ENCODE peak calls at places on chromosome X, in nine cellular contexts. B is adipocyte; H is upper lobe of right lung; A is colonic mucosa; Y is left lung; R is GM23248; I is right lobe of liver; C is CD4-positive, CD25-positive, alpha-beta regulatory T cell; G is neural progenitor cell. K is an unnamed sample. For H3K27me3 and H3K4me1, the result is how much of the 10 kb centered on the place peaks cover.

GRCh38 chrX:105126201-105126600 is 94.3 kb downstream of the TEX13A start:
- DNase-seq in R (no peak), C (no peak), Y (no peak), G (no peak), I (no peak), H (no peak), B (peak), A (no peak), K (no peak)

GRCh38 chrX:97159916-97160800 is 276.4 kb downstream of the RPA4 start:
- DNase-seq in B (no peak), I (no peak), A (peak), R (no peak), C (no peak), G (peak), H (no peak), Y (no peak), K (no peak)

GRCh38 chrX:141642979-141643378 is 53.5 kb downstream of the SPANXA2 start:
- DNase-seq in B (peak), I (no peak), G (peak), R (no peak), C (no peak), Y (no peak), A (no peak), H (no peak), K (no peak)

GRCh38 chrX:131617182-131617581 is 73.3 kb downstream of the OR13H1 start:
- DNase-seq in C (no peak), G (no peak), B (no peak), I (no peak), A (no peak), R (peak), Y (no peak), H (no peak), K (no peak)

GRCh38 chrX:107710617-107711391 is 64.8 kb downstream of the TSC22D3 start:
- DNase-seq in R (peak), B (peak), Y (no peak), C (peak), I (no peak), G (peak), A (no peak), H (no peak), K (peak)

GRCh38 chrX:139930923-139931645 is 1.8 kb downstream of the ATP11C start:
- DNase-seq in G (peak), H (peak), C (peak), Y (peak), A (peak), B (peak), I (peak), R (peak), K (peak)

GRCh38 chrX:9724711-9725110 is 40.9 kb downstream of the GPR143 start:
- DNase-seq in H (no peak), A (no peak), I (no peak), Y (no peak), R (peak), B (peak), C (no peak), G (no peak), K (no peak)

GRCh38 chrX:69104756-69105434 is 60.4 kb downstream of the PJA1 start:
- DNase-seq in C (no peak), G (no peak), A (no peak), Y (no peak), I (no peak), B (no peak), H (no peak), R (no peak), K (no peak)

GRCh38 chrX:149630681-149631292 is 805 bp downstream of the TMEM185A start:
- DNase-seq in C (no peak), R (peak), A (no peak), Y (no peak), B (peak), H (no peak), I (no peak), G (no peak), K (no peak)

GRCh38 chrX:105375816-105376215 is 155.3 kb upstream of the TEX13A start:
- DNase-seq in Y (no peak), I (no peak), R (no peak), H (no peak), A (no peak), C (no peak), G (no peak), B (peak), K (no peak)

GRCh38 chrX:153411988-153412574 is 809 bp downstream of the ZFP92 start:
- DNase-seq in A (no peak), Y (no peak), B (no peak), R (peak), C (no peak), H (no peak), I (no peak), G (peak), K (no peak)

GRCh38 chrX:68650491-68650890 is 3.0 kb downstream of the STARD8 start:
- DNase-seq in B (peak), R (peak), H (no peak), G (no peak), A (no peak), C (no peak), Y (no peak), I (no peak), K (no peak)

GRCh38 chrX:20796450-20796849 is 529.7 kb upstream of the RPS6KA3 start:
- DNase-seq in R (no peak), I (no peak), Y (no peak), A (no peak), C (no peak), G (no peak), H (no peak), B (no peak), K (no peak)

GRCh38 chrX:115284877-115285276 is 4.6 kb upstream of the LUZP4 start:
- DNase-seq in H (no peak), G (no peak), Y (no peak), C (no peak), B (peak), A (no peak), R (no peak), I (no peak), K (no peak)

GRCh38 chrX:53089224-53089842 is 4.6 kb upstream of the KANTR start:
- DNase-seq in A (peak), I (no peak), G (peak), C (no peak), B (peak), R (peak), Y (no peak), H (no peak), K (no peak)

GRCh38 chrX:69179380-69179911 is 14.2 kb upstream of the PJA1 start:
- DNase-seq in C (no peak), I (no peak), B (no peak), H (no peak), G (peak), A (no peak), R (no peak), Y (no peak), K (no peak)

GRCh38 chrX:1389993-1390285 is 2.0 kb downstream of the SLC25A6 start:
- DNase-seq in H (peak), R (no peak), B (no peak), I (no peak), G (no peak), Y (peak), C (no peak), A (no peak), K (no peak)

GRCh38 chrX:119790977-119791436 is 423 bp downstream of the RPL39 start:
- DNase-seq in I (peak), B (peak), R (peak), Y (no peak), A (peak), G (no peak), C (peak), H (no peak), K (peak)

GRCh38 chrX:45517090-45517973 is 316.7 kb upstream of the DIPK2B start:
- DNase-seq in B (peak), I (no peak), Y (no peak), H (no peak), C (no peak), A (no peak), R (peak), G (no peak), K (no peak)

GRCh38 chrX:19595036-19595435 is 79.7 kb upstream of the MAP3K15 start:
- DNase-seq in I (no peak), Y (no peak), R (peak), B (no peak), H (no peak), A (no peak), G (no peak), C (no peak), K (no peak)

GRCh38 chrX:88397551-88397950 is 349.5 kb upstream of the CPXCR1 start:
- DNase-seq in A (no peak), B (no peak), G (no peak), H (no peak), R (no peak), Y (no peak), C (no peak), I (no peak), K (no peak)

GRCh38 chrX:68640661-68641060 is 6.8 kb upstream of the STARD8 start:
- DNase-seq in R (no peak), G (no peak), B (no peak), I (no peak), C (no peak), H (no peak), Y (no peak), A (no peak), K (no peak)

GRCh38 chrX:1453390-1453783 is 678 bp upstream of the ASMTL start:
- DNase-seq in C (peak), Y (no peak), G (no peak), H (no peak), A (no peak), B (no peak), I (no peak), R (no peak), K (peak)

GRCh38 chrX:21509912-21510311 is 135.7 kb downstream of the CNKSR2 start:
- DNase-seq in A (no peak), G (no peak), B (no peak), R (peak), C (no peak), Y (no peak), I (no peak), H (no peak), K (no peak)

GRCh38 chrX:77893713-77894112 is 1.5 kb downstream of the MAGT1 start:
- DNase-seq in B (no peak), A (no peak), H (no peak), C (no peak), Y (no peak), I (no peak), R (no peak), G (no peak), K (no peak)
- H3K4me3 ChIP-seq in B (peak), A (no peak), H (peak), C (peak), Y (no peak), I (peak), R (peak), G (peak), K (no peak)

DNA sequence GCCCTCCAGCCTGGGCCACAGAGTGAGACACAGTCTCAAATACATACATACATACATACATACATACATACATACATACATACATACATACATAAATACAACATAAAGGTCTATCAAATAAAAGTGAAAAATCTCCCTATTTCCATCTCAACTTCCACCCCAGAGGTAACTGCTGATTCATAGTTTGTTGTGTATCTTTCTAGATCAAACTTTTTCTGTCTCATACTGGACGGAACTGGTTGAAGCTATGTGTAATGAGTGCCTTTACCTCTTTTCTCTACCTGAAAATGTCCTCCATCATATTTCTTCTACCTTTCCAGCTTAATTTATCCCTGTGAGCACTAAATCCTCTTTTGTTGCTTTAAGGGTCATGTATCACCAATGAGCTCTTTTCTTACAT is 102.5 kb downstream of the HDAC8 start:
- DNase-seq in R (no peak), A (no peak), I (no peak), H (no peak), Y (no peak), B (no peak), C (no peak), G (no peak), K (no peak)
- H3K27me3 ChIP-seq in R (under half), A (under half), I (under half), H (under half), Y (under half), B (under half), C (under half), G (under half), K (under half)

GRCh38 chrX:155213731-155214130 is 2.5 kb upstream of the VBP1 start:
- DNase-seq in R (no peak), I (no peak), G (no peak), B (no peak), H (no peak), A (no peak), C (no peak), Y (no peak), K (no peak)
- H3K4me1 ChIP-seq in R (under half), I (under half), G (under half), B (under half), H (under half), A (under half), C (under half), Y (under half), K (under half)

GRCh38 chrX:11611161-11611560 is 54.6 kb downstream of the ARHGAP6 start:
- DNase-seq in Y (no peak), B (no peak), R (no peak), H (no peak), A (no peak), C (no peak), G (peak), I (no peak), K (no peak)
- H3K4me3 ChIP-seq in Y (no peak), B (no peak), R (no peak), H (no peak), A (no peak), C (no peak), G (no peak), I (no peak), K (no peak)